ENCODE peak calls at places on chromosomes 6 and 20, in nine cellular contexts. One of them, this sample, is unnamed.

GRCh38 chr20:37302981-37303380 is 13.5 kb downstream of the MANBAL start:
- DNase-seq in HepG2: no peak
- DNase-seq in heart left ventricle: no peak
- DNase-seq in tibial nerve: no peak
- DNase-seq in A549: no peak
- DNase-seq in K562: no peak
- DNase-seq in IMR-90: no peak
- DNase-seq in uterus: no peak
- DNase-seq in right lobe of liver: no peak
- DNase-seq in this sample: no peak

GRCh38 chr6:56864171-56864616 is 90.7 kb upstream of the BEND6 start:
- DNase-seq in HepG2: no peak
- DNase-seq in heart left ventricle: no peak
- DNase-seq in tibial nerve: no peak
- DNase-seq in A549: no peak
- DNase-seq in K562: no peak
- DNase-seq in IMR-90: peak
- DNase-seq in uterus: no peak
- DNase-seq in right lobe of liver: no peak
- DNase-seq in this sample: no peak

GRCh38 chr20:42406826-42407225 is 782.9 kb downstream of the PTPRT start:
- DNase-seq in HepG2: no peak
- DNase-seq in heart left ventricle: no peak
- DNase-seq in tibial nerve: no peak
- DNase-seq in A549: no peak
- DNase-seq in K562: no peak
- DNase-seq in IMR-90: no peak
- DNase-seq in uterus: no peak
- DNase-seq in right lobe of liver: no peak
- DNase-seq in this sample: no peak

GRCh38 chr6:134230087-134230717 is 87.7 kb downstream of the SGK1 start:
- DNase-seq in HepG2: no peak
- DNase-seq in heart left ventricle: peak
- DNase-seq in tibial nerve: no peak
- DNase-seq in A549: no peak
- DNase-seq in K562: no peak
- DNase-seq in IMR-90: no peak
- DNase-seq in uterus: no peak
- DNase-seq in right lobe of liver: no peak
- DNase-seq in this sample: no peak

GRCh38 chr6:136510299-136510698 is 39.9 kb downstream of the MAP7 start:
- DNase-seq in HepG2: no peak
- DNase-seq in heart left ventricle: no peak
- DNase-seq in tibial nerve: no peak
- DNase-seq in A549: no peak
- DNase-seq in K562: no peak
- DNase-seq in IMR-90: no peak
- DNase-seq in uterus: no peak
- DNase-seq in right lobe of liver: no peak
- DNase-seq in this sample: no peak

GRCh38 chr20:61354501-61354900 is 102.4 kb downstream of the CDH4 start:
- DNase-seq in HepG2: no peak
- DNase-seq in heart left ventricle: no peak
- DNase-seq in tibial nerve: no peak
- DNase-seq in A549: no peak
- DNase-seq in K562: no peak
- DNase-seq in IMR-90: no peak
- DNase-seq in uterus: no peak
- DNase-seq in right lobe of liver: no peak
- DNase-seq in this sample: no peak

GRCh38 chr20:39532205-39532604 is 570.1 kb downstream of the DHX35 start:
- DNase-seq in HepG2: no peak
- DNase-seq in heart left ventricle: no peak
- DNase-seq in tibial nerve: no peak
- DNase-seq in A549: no peak
- DNase-seq in K562: no peak
- DNase-seq in IMR-90: no peak
- DNase-seq in uterus: no peak
- DNase-seq in right lobe of liver: no peak
- DNase-seq in this sample: no peak

GRCh38 chr6:77034161-77034560 is 429.1 kb downstream of the HTR1B start:
- DNase-seq in HepG2: no peak
- DNase-seq in heart left ventricle: no peak
- DNase-seq in tibial nerve: no peak
- DNase-seq in A549: no peak
- DNase-seq in K562: no peak
- DNase-seq in IMR-90: peak
- DNase-seq in uterus: no peak
- DNase-seq in right lobe of liver: no peak
- DNase-seq in this sample: no peak

GRCh38 chr6:42295181-42295580 is 77.5 kb upstream of the MRPS10 start:
- DNase-seq in HepG2: no peak
- DNase-seq in heart left ventricle: no peak
- DNase-seq in tibial nerve: no peak
- DNase-seq in A549: no peak
- DNase-seq in K562: no peak
- DNase-seq in IMR-90: no peak
- DNase-seq in uterus: no peak
- DNase-seq in right lobe of liver: no peak
- DNase-seq in this sample: no peak

GRCh38 chr6:141551318-141551717 is 581.4 kb upstream of the GJE1 start:
- DNase-seq in HepG2: no peak
- DNase-seq in heart left ventricle: no peak
- DNase-seq in tibial nerve: no peak
- DNase-seq in A549: no peak
- DNase-seq in K562: no peak
- DNase-seq in IMR-90: no peak
- DNase-seq in uterus: no peak
- DNase-seq in right lobe of liver: no peak
- DNase-seq in this sample: no peak

GRCh38 chr6:67916389-67916788 is 718.7 kb upstream of the ADGRB3 start:
- DNase-seq in HepG2: no peak
- DNase-seq in heart left ventricle: no peak
- DNase-seq in tibial nerve: no peak
- DNase-seq in A549: no peak
- DNase-seq in K562: no peak
- DNase-seq in IMR-90: no peak
- DNase-seq in uterus: no peak
- DNase-seq in right lobe of liver: no peak
- DNase-seq in this sample: no peak

GRCh38 chr6:135995160-135995898 is 143.8 kb downstream of the PDE7B start:
- DNase-seq in HepG2: no peak
- DNase-seq in heart left ventricle: no peak
- DNase-seq in tibial nerve: no peak
- DNase-seq in A549: peak
- DNase-seq in K562: no peak
- DNase-seq in IMR-90: peak
- DNase-seq in uterus: no peak
- DNase-seq in right lobe of liver: no peak
- DNase-seq in this sample: no peak

GRCh38 chr6:157787080-157787479 is 36.0 kb upstream of the SNX9 start:
- DNase-seq in HepG2: peak
- DNase-seq in heart left ventricle: no peak
- DNase-seq in tibial nerve: no peak
- DNase-seq in A549: peak
- DNase-seq in K562: no peak
- DNase-seq in IMR-90: peak
- DNase-seq in uterus: no peak
- DNase-seq in right lobe of liver: peak
- DNase-seq in this sample: no peak

GRCh38 chr20:10466325-10466724 is 31.2 kb downstream of the SLX4IP start:
- DNase-seq in HepG2: no peak
- DNase-seq in heart left ventricle: peak
- DNase-seq in tibial nerve: no peak
- DNase-seq in A549: no peak
- DNase-seq in K562: no peak
- DNase-seq in IMR-90: peak
- DNase-seq in uterus: no peak
- DNase-seq in right lobe of liver: no peak
- DNase-seq in this sample: no peak

GRCh38 chr6:40856271-40856670 is 182.8 kb downstream of the UNC5CL start:
- DNase-seq in HepG2: no peak
- DNase-seq in heart left ventricle: no peak
- DNase-seq in tibial nerve: no peak
- DNase-seq in A549: no peak
- DNase-seq in K562: no peak
- DNase-seq in IMR-90: no peak
- DNase-seq in uterus: no peak
- DNase-seq in right lobe of liver: no peak
- DNase-seq in this sample: no peak

GRCh38 chr20:911882-912600 is 4.1 kb downstream of the ANGPT4 start:
- DNase-seq in HepG2: no peak
- DNase-seq in heart left ventricle: no peak
- DNase-seq in tibial nerve: no peak
- DNase-seq in A549: no peak
- DNase-seq in K562: no peak
- DNase-seq in IMR-90: no peak
- DNase-seq in uterus: no peak
- DNase-seq in right lobe of liver: peak
- DNase-seq in this sample: no peak
- TF ChIP-seq CTCF in HepG2: peak
- TF ChIP-seq CTCF in heart left ventricle: no peak
- TF ChIP-seq CTCF in tibial nerve: no peak
- TF ChIP-seq CTCF in A549: no peak
- TF ChIP-seq CTCF in K562: peak
- TF ChIP-seq CTCF in IMR-90: no peak
- TF ChIP-seq CTCF in uterus: no peak
- TF ChIP-seq CTCF in right lobe of liver: no peak
- TF ChIP-seq CTCF in this sample: no peak

GRCh38 chr6:28281288-28282064 is at the start of gene PGBD1:
- DNase-seq in HepG2: peak
- DNase-seq in heart left ventricle: peak
- DNase-seq in tibial nerve: peak
- DNase-seq in A549: peak
- DNase-seq in K562: peak
- DNase-seq in IMR-90: peak
- DNase-seq in uterus: peak
- DNase-seq in right lobe of liver: peak
- DNase-seq in this sample: peak
- TF ChIP-seq POLR2A in HepG2: peak
- TF ChIP-seq POLR2A in heart left ventricle: no peak
- TF ChIP-seq POLR2A in tibial nerve: no peak
- TF ChIP-seq POLR2A in A549: peak
- TF ChIP-seq POLR2A in K562: peak
- TF ChIP-seq POLR2A in IMR-90: peak
- TF ChIP-seq POLR2A in uterus: no peak
- TF ChIP-seq POLR2A in right lobe of liver: peak
- TF ChIP-seq POLR2A in this sample: no peak

GRCh38 chr20:45390931-45391330 is 12.8 kb upstream of the TP53TG5 start:
- DNase-seq in HepG2: no peak
- DNase-seq in heart left ventricle: no peak
- DNase-seq in tibial nerve: no peak
- DNase-seq in A549: no peak
- DNase-seq in K562: no peak
- DNase-seq in IMR-90: no peak
- DNase-seq in uterus: no peak
- DNase-seq in right lobe of liver: no peak
- DNase-seq in this sample: no peak

GRCh38 chr20:45395114-45395415 is 13.0 kb upstream of the DBNDD2 start:
- DNase-seq in HepG2: no peak
- DNase-seq in heart left ventricle: no peak
- DNase-seq in tibial nerve: no peak
- DNase-seq in A549: no peak
- DNase-seq in K562: no peak
- DNase-seq in IMR-90: no peak
- DNase-seq in uterus: no peak
- DNase-seq in right lobe of liver: no peak
- DNase-seq in this sample: no peak

GRCh38 chr20:45394221-45395113 is 13.6 kb upstream of the DBNDD2 start:
- DNase-seq in HepG2: no peak
- DNase-seq in heart left ventricle: no peak
- DNase-seq in tibial nerve: no peak
- DNase-seq in A549: no peak
- DNase-seq in K562: no peak
- DNase-seq in IMR-90: no peak
- DNase-seq in uterus: no peak
- DNase-seq in right lobe of liver: no peak
- DNase-seq in this sample: no peak

GRCh38 chr20:45391559-45391958 is 13.4 kb upstream of the TP53TG5 start:
- DNase-seq in HepG2: no peak
- DNase-seq in heart left ventricle: no peak
- DNase-seq in tibial nerve: no peak
- DNase-seq in A549: no peak
- DNase-seq in K562: no peak
- DNase-seq in IMR-90: no peak
- DNase-seq in uterus: no peak
- DNase-seq in right lobe of liver: no peak
- DNase-seq in this sample: no peak

DNA sequence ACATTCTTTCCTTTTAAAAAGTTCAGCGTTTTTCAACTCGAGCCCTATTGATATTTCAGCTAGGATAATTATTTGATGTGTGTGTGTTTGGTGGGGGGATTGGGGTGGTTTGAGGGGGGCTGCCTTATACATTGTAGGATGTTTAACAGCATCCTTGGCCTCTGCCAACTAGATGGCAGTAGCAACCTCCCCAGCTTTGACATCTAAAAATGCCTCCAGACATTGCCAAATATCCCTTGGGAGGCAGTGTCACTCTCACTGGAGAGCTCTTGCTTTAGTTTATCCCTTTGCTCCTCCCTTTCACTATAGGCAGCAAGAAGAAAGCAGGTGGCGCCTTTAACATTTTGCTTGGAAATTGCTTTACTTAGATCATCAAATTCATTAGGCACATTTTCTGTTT is 14.6 kb upstream of the TP53TG5 start:
- DNase-seq in HepG2: no peak
- DNase-seq in heart left ventricle: no peak
- DNase-seq in tibial nerve: no peak
- DNase-seq in A549: no peak
- DNase-seq in K562: no peak
- DNase-seq in IMR-90: no peak
- DNase-seq in uterus: no peak
- DNase-seq in right lobe of liver: no peak
- DNase-seq in this sample: no peak
- TF ChIP-seq CTCF in HepG2: peak
- TF ChIP-seq CTCF in heart left ventricle: no peak
- TF ChIP-seq CTCF in tibial nerve: no peak
- TF ChIP-seq CTCF in A549: peak
- TF ChIP-seq CTCF in K562: no peak
- TF ChIP-seq CTCF in IMR-90: no peak
- TF ChIP-seq CTCF in uterus: no peak
- TF ChIP-seq CTCF in right lobe of liver: no peak
- TF ChIP-seq CTCF in this sample: no peak

DNA sequence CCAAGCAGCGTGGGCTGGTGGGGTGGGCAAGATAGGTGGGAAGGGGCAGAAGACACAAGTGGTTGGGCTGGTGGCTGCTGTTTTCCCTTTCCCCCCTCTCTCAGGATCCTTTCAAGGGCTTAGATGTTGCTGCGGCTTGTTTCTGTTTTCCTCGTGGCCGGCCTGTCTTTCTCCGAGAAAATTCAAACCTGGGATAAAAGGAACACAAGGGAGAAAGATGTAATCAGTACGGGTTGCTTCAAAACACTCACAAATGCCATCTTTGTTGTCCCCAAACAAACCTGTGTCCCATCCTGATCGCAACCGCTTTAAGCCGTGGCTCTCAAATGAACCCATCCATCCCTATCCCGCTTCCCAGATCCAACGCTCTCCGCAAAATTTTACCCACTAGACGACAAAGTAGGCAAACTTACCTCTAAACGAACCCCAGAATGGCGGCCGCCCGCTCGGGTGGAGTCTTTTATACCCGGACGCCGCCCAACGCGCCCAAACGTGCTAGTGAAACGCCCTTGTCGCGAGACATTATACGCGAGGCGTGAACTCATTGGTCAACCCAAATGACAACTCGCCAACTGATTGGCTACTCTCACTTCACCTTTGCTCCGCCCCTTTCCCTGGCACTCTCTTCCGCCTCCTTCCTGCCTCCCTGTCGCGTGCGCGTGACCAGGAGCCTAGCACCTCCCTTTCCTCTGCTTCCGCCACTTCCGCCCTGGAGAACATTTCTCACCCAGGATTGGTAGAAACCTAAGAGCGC is at the start of gene PPP1R10:
- DNase-seq in HepG2: peak
- DNase-seq in heart left ventricle: peak
- DNase-seq in tibial nerve: peak
- DNase-seq in A549: peak
- DNase-seq in K562: peak
- DNase-seq in IMR-90: peak
- DNase-seq in uterus: peak
- DNase-seq in right lobe of liver: peak
- DNase-seq in this sample: peak
- TF ChIP-seq POLR2A in HepG2: peak
- TF ChIP-seq POLR2A in heart left ventricle: peak
- TF ChIP-seq POLR2A in tibial nerve: peak
- TF ChIP-seq POLR2A in A549: peak
- TF ChIP-seq POLR2A in K562: peak
- TF ChIP-seq POLR2A in IMR-90: peak
- TF ChIP-seq POLR2A in uterus: peak
- TF ChIP-seq POLR2A in right lobe of liver: peak
- TF ChIP-seq POLR2A in this sample: peak

This sample was measured in breast epithelium.